ENCODE peak calls at places on chromosomes 6 and 20, in five cellular contexts. One of them, this sample, is unnamed. For H3K9me3, the result is how much of the 10 kb centered on the place peaks cover.

GRCh38 chr6:96394727-96395126 is 126.9 kb upstream of the UFL1 start:
- DNase-seq in CD8-positive, alpha-beta memory T cell: no peak
- DNase-seq in neuronal stem cell: no peak
- DNase-seq in spleen: no peak
- DNase-seq in OCI-LY7: no peak
- DNase-seq in this sample: no peak

GRCh38 chr6:113833537-113833936 is 23.6 kb upstream of the MARCKS start:
- DNase-seq in CD8-positive, alpha-beta memory T cell: no peak
- DNase-seq in OCI-LY7: no peak
- DNase-seq in spleen: no peak
- DNase-seq in neuronal stem cell: no peak
- DNase-seq in this sample: peak

GRCh38 chr20:2331901-2332565 is 36.2 kb downstream of the TGM3 start:
- DNase-seq in neuronal stem cell: no peak
- DNase-seq in CD8-positive, alpha-beta memory T cell: no peak
- DNase-seq in OCI-LY7: no peak
- DNase-seq in spleen: no peak
- DNase-seq in this sample: no peak

GRCh38 chr20:63151554-63152321 is 64.2 kb downstream of the YTHDF1 start:
- DNase-seq in spleen: peak
- DNase-seq in neuronal stem cell: no peak
- DNase-seq in CD8-positive, alpha-beta memory T cell: no peak
- DNase-seq in OCI-LY7: no peak
- DNase-seq in this sample: no peak

GRCh38 chr20:50338479-50339195 is 148.0 kb downstream of the CEBPB start:
- DNase-seq in CD8-positive, alpha-beta memory T cell: peak
- DNase-seq in OCI-LY7: no peak
- DNase-seq in neuronal stem cell: no peak
- DNase-seq in spleen: peak
- DNase-seq in this sample: peak

GRCh38 chr20:40687384-40688128 is 1.5 kb downstream of the MAFB start:
- DNase-seq in OCI-LY7: no peak
- DNase-seq in neuronal stem cell: peak
- DNase-seq in CD8-positive, alpha-beta memory T cell: no peak
- DNase-seq in spleen: peak
- DNase-seq in this sample: peak

GRCh38 chr6:44192428-44193041 is 24.2 kb upstream of the MYMX start:
- DNase-seq in spleen: no peak
- DNase-seq in OCI-LY7: no peak
- DNase-seq in CD8-positive, alpha-beta memory T cell: no peak
- DNase-seq in neuronal stem cell: no peak
- DNase-seq in this sample: peak

GRCh38 chr20:50256577-50256976 is 65.9 kb downstream of the CEBPB start:
- DNase-seq in OCI-LY7: peak
- DNase-seq in spleen: no peak
- DNase-seq in neuronal stem cell: no peak
- DNase-seq in CD8-positive, alpha-beta memory T cell: no peak
- DNase-seq in this sample: no peak

GRCh38 chr20:36303831-36304230 is 2.3 kb upstream of the DLGAP4 start:
- DNase-seq in OCI-LY7: no peak
- DNase-seq in CD8-positive, alpha-beta memory T cell: no peak
- DNase-seq in spleen: no peak
- DNase-seq in neuronal stem cell: no peak
- DNase-seq in this sample: no peak

GRCh38 chr20:48052492-48052870 is 267.2 kb upstream of the SULF2 start:
- DNase-seq in CD8-positive, alpha-beta memory T cell: no peak
- DNase-seq in spleen: no peak
- DNase-seq in OCI-LY7: no peak
- DNase-seq in neuronal stem cell: no peak
- DNase-seq in this sample: no peak

GRCh38 chr6:22326500-22326899 is 29.7 kb upstream of the PRL start:
- DNase-seq in OCI-LY7: no peak
- DNase-seq in CD8-positive, alpha-beta memory T cell: no peak
- DNase-seq in neuronal stem cell: no peak
- DNase-seq in spleen: no peak
- DNase-seq in this sample: no peak

GRCh38 chr20:4087923-4088322 is 72.6 kb upstream of the RNF24 start:
- DNase-seq in CD8-positive, alpha-beta memory T cell: no peak
- DNase-seq in neuronal stem cell: no peak
- DNase-seq in spleen: no peak
- DNase-seq in OCI-LY7: no peak
- DNase-seq in this sample: no peak

GRCh38 chr6:144528605-144529425 is 243.7 kb downstream of the UTRN start:
- DNase-seq in CD8-positive, alpha-beta memory T cell: no peak
- DNase-seq in spleen: no peak
- DNase-seq in OCI-LY7: no peak
- DNase-seq in neuronal stem cell: peak
- DNase-seq in this sample: peak

GRCh38 chr6:157428418-157429202 is 47.6 kb downstream of the ZDHHC14 start:
- DNase-seq in CD8-positive, alpha-beta memory T cell: no peak
- DNase-seq in neuronal stem cell: no peak
- DNase-seq in OCI-LY7: no peak
- DNase-seq in spleen: no peak
- DNase-seq in this sample: no peak

GRCh38 chr20:59781236-59781635 is 152.2 kb downstream of the SYCP2 start:
- DNase-seq in OCI-LY7: no peak
- DNase-seq in CD8-positive, alpha-beta memory T cell: no peak
- DNase-seq in neuronal stem cell: no peak
- DNase-seq in spleen: no peak
- DNase-seq in this sample: no peak

GRCh38 chr6:142735182-142735581 is 209.8 kb downstream of the HIVEP2 start:
- DNase-seq in CD8-positive, alpha-beta memory T cell: no peak
- DNase-seq in neuronal stem cell: no peak
- DNase-seq in spleen: no peak
- DNase-seq in OCI-LY7: no peak
- DNase-seq in this sample: peak

GRCh38 chr20:9838378-9839295 is at the start of gene PAK5:
- DNase-seq in OCI-LY7: no peak
- DNase-seq in spleen: peak
- DNase-seq in CD8-positive, alpha-beta memory T cell: no peak
- DNase-seq in neuronal stem cell: peak
- DNase-seq in this sample: peak

GRCh38 chr6:87944541-87944954 is 103.1 kb upstream of the SPACA1 start:
- DNase-seq in neuronal stem cell: no peak
- DNase-seq in spleen: no peak
- DNase-seq in OCI-LY7: peak
- DNase-seq in CD8-positive, alpha-beta memory T cell: no peak
- DNase-seq in this sample: peak

GRCh38 chr6:7726416-7727149 is 684 bp downstream of the BMP6 start:
- DNase-seq in CD8-positive, alpha-beta memory T cell: no peak
- DNase-seq in spleen: peak
- DNase-seq in OCI-LY7: peak
- DNase-seq in neuronal stem cell: peak
- DNase-seq in this sample: peak

GRCh38 chr6:138450445-138450844 is 46.4 kb downstream of the HEBP2 start:
- DNase-seq in neuronal stem cell: no peak
- DNase-seq in spleen: no peak
- DNase-seq in OCI-LY7: no peak
- DNase-seq in CD8-positive, alpha-beta memory T cell: no peak
- DNase-seq in this sample: no peak

GRCh38 chr6:30942338-30943060 is 1.7 kb downstream of the MUCL3 start:
- DNase-seq in spleen: no peak
- DNase-seq in neuronal stem cell: peak
- DNase-seq in CD8-positive, alpha-beta memory T cell: no peak
- DNase-seq in OCI-LY7: no peak
- DNase-seq in this sample: peak

GRCh38 chr6:39184906-39185580 is 44.2 kb downstream of the KCNK5 start:
- DNase-seq in neuronal stem cell: no peak
- DNase-seq in spleen: no peak
- DNase-seq in OCI-LY7: no peak
- DNase-seq in CD8-positive, alpha-beta memory T cell: no peak
- DNase-seq in this sample: no peak

GRCh38 chr6:134474980-134475379 is 157.1 kb upstream of the SGK1 start:
- DNase-seq in spleen: no peak
- DNase-seq in OCI-LY7: no peak
- DNase-seq in CD8-positive, alpha-beta memory T cell: no peak
- DNase-seq in neuronal stem cell: no peak
- DNase-seq in this sample: no peak

GRCh38 chr6:100462990-100463684 is 1.6 kb downstream of the SIM1 start:
- DNase-seq in CD8-positive, alpha-beta memory T cell: no peak
- DNase-seq in neuronal stem cell: no peak
- DNase-seq in spleen: no peak
- DNase-seq in OCI-LY7: no peak
- DNase-seq in this sample: no peak
- H3K9me3 ChIP-seq in CD8-positive, alpha-beta memory T cell: under half
- H3K9me3 ChIP-seq in neuronal stem cell: under half
- H3K9me3 ChIP-seq in spleen: under half
- H3K9me3 ChIP-seq in OCI-LY7: under half
- H3K9me3 ChIP-seq in this sample: under half

GRCh38 chr6:13527669-13528051 is 40.3 kb upstream of the GFOD1 start:
- DNase-seq in neuronal stem cell: no peak
- DNase-seq in spleen: no peak
- DNase-seq in CD8-positive, alpha-beta memory T cell: no peak
- DNase-seq in OCI-LY7: no peak
- DNase-seq in this sample: no peak
- H3K9me3 ChIP-seq in neuronal stem cell: under half
- H3K9me3 ChIP-seq in spleen: under half
- H3K9me3 ChIP-seq in CD8-positive, alpha-beta memory T cell: under half
- H3K9me3 ChIP-seq in OCI-LY7: under half
- H3K9me3 ChIP-seq in this sample: under half

GRCh38 chr20:58504566-58504965 is 10.6 kb downstream of the APCDD1L start:
- DNase-seq in OCI-LY7: no peak
- DNase-seq in spleen: no peak
- DNase-seq in neuronal stem cell: no peak
- DNase-seq in CD8-positive, alpha-beta memory T cell: no peak
- DNase-seq in this sample: no peak

GRCh38 chr20:58498445-58499068 is 16.6 kb downstream of the APCDD1L start:
- DNase-seq in spleen: no peak
- DNase-seq in neuronal stem cell: no peak
- DNase-seq in OCI-LY7: no peak
- DNase-seq in CD8-positive, alpha-beta memory T cell: no peak
- DNase-seq in this sample: no peak

GRCh38 chr20:58500256-58500655 is 14.9 kb downstream of the APCDD1L start:
- DNase-seq in neuronal stem cell: no peak
- DNase-seq in CD8-positive, alpha-beta memory T cell: no peak
- DNase-seq in spleen: no peak
- DNase-seq in OCI-LY7: no peak
- DNase-seq in this sample: no peak

GRCh38 chr20:58508762-58509395 is 6.3 kb downstream of the APCDD1L start:
- DNase-seq in spleen: no peak
- DNase-seq in OCI-LY7: no peak
- DNase-seq in CD8-positive, alpha-beta memory T cell: no peak
- DNase-seq in neuronal stem cell: no peak
- DNase-seq in this sample: no peak

DNA sequence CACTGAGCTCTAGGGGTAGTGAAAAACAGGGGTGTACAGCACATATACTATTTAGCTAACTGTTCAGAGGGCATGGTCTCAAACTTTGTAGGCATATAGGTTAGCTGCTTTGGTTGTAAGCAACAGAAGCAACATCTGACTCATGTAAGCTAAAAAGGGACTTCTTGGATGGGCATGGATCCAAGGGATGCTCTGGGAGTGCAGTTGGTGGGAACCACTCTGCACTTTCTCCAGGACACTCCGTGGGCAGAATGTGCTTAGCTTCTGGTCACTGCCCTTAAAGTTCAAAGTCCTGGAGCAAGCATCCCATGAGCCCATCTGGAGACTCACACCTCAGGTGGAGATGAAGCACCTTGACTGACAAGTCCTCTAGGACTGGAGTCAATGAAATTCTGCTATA is 11.5 kb downstream of the APCDD1L start:
- DNase-seq in CD8-positive, alpha-beta memory T cell: no peak
- DNase-seq in neuronal stem cell: no peak
- DNase-seq in OCI-LY7: no peak
- DNase-seq in spleen: no peak
- DNase-seq in this sample: no peak
- H3K9me3 ChIP-seq in CD8-positive, alpha-beta memory T cell: under half
- H3K9me3 ChIP-seq in neuronal stem cell: under half
- H3K9me3 ChIP-seq in OCI-LY7: under half
- H3K9me3 ChIP-seq in spleen: under half
- H3K9me3 ChIP-seq in this sample: under half

GRCh38 chr6:4225207-4225872 is 90.0 kb upstream of the ECI2 start:
- DNase-seq in neuronal stem cell: no peak
- DNase-seq in OCI-LY7: no peak
- DNase-seq in spleen: no peak
- DNase-seq in CD8-positive, alpha-beta memory T cell: no peak
- DNase-seq in this sample: peak

GRCh38 chr6:4224082-4224978 is 89.0 kb upstream of the ECI2 start:
- DNase-seq in neuronal stem cell: no peak
- DNase-seq in spleen: no peak
- DNase-seq in CD8-positive, alpha-beta memory T cell: no peak
- DNase-seq in OCI-LY7: no peak
- DNase-seq in this sample: peak

DNA sequence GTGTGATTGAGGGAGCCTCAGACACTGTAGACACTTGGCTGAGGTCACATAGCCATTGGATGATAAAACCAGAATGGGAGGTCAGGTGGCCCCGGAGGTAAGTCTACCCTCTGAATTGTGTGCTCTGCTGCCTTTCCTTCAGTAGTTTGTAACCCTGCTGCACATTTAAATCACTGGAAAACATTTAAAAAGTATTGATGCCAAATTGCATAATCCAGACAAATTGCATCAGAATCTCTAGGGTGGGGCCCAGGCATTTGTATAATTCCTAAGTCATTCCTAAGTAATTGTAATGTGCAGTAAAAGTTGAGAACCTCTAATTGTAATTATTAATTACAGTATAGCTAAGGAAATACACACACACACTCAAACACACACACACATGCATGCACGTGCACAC is 85.2 kb upstream of the ECI2 start:
- DNase-seq in neuronal stem cell: no peak
- DNase-seq in OCI-LY7: no peak
- DNase-seq in CD8-positive, alpha-beta memory T cell: no peak
- DNase-seq in spleen: no peak
- DNase-seq in this sample: peak
- H3K9me3 ChIP-seq in neuronal stem cell: under half
- H3K9me3 ChIP-seq in OCI-LY7: under half
- H3K9me3 ChIP-seq in CD8-positive, alpha-beta memory T cell: under half
- H3K9me3 ChIP-seq in spleen: under half
- H3K9me3 ChIP-seq in this sample: under half

GRCh38 chr20:31446084-31446819 is 5.8 kb downstream of the DEFB123 start:
- DNase-seq in spleen: no peak
- DNase-seq in OCI-LY7: no peak
- DNase-seq in neuronal stem cell: no peak
- DNase-seq in CD8-positive, alpha-beta memory T cell: no peak
- DNase-seq in this sample: no peak
- H3K9me3 ChIP-seq in spleen: under half
- H3K9me3 ChIP-seq in OCI-LY7: under half
- H3K9me3 ChIP-seq in neuronal stem cell: under half
- H3K9me3 ChIP-seq in CD8-positive, alpha-beta memory T cell: under half
- H3K9me3 ChIP-seq in this sample: under half

GRCh38 chr6:94074764-94075163 is 655.4 kb upstream of the EPHA7 start:
- DNase-seq in neuronal stem cell: no peak
- DNase-seq in CD8-positive, alpha-beta memory T cell: no peak
- DNase-seq in spleen: no peak
- DNase-seq in OCI-LY7: no peak
- DNase-seq in this sample: no peak
- H3K9me3 ChIP-seq in neuronal stem cell: under half
- H3K9me3 ChIP-seq in CD8-positive, alpha-beta memory T cell: under half
- H3K9me3 ChIP-seq in spleen: under half
- H3K9me3 ChIP-seq in OCI-LY7: under half
- H3K9me3 ChIP-seq in this sample: under half